ENCODE peak calls at places on chromosomes 1 and 21, in eight cellular contexts. E is HFFc6; Z is GM04503; G is fibroblast of lung; L is EL; R is WTC11; A is astrocyte of the cerebellum; U is stimulated activated CD8-positive, alpha-beta memory T cell treated with anti-CD3 and anti-CD28 coated beads, Interleukin-15, amount 100 ng/mL, for 24 hours. M is an unnamed sample.
A peak's percentile ranks its signal among the peaks of the same experiment; 100 is the strongest.

GRCh38 chr1:151801846-151802245 is 3.4 kb downstream of the LINGO4 start:
- DNase-seq in E (no peak), Z (no peak), G (no peak), L (no peak), R (no peak), A (no peak), U (no peak), M (no peak)

GRCh38 chr1:56456426-56457101 is 122.8 kb downstream of the PLPP3 start:
- DNase-seq in E (no peak), Z (no peak), G (no peak), L (peak; percentile 66), R (no peak), A (no peak), U (no peak), M (peak; percentile 42)

GRCh38 chr1:42962641-42963377 is 4.1 kb upstream of the SLC2A1 start:
- DNase-seq in E (peak; percentile 31), Z (no peak), G (peak; percentile 76), L (peak; percentile 46), R (peak; percentile 85), A (no peak), U (no peak), M (peak; percentile 76)

GRCh38 chr21:17454315-17455027 is 58.4 kb upstream of the CXADR start:
- DNase-seq in E (peak; percentile 98), Z (peak; percentile 55), G (peak; percentile 88), L (peak; percentile 88), R (peak; percentile 90), A (peak; percentile 37), U (peak; percentile 15), M (no peak)

GRCh38 chr1:111422546-111423391 is 4.8 kb downstream of the OVGP1 start:
- DNase-seq in E (no peak), Z (no peak), G (no peak), L (peak; percentile 49), R (no peak), A (no peak), U (no peak), M (peak; percentile 81)

GRCh38 chr21:35316933-35317332 is 267.8 kb upstream of the RUNX1 start:
- DNase-seq in E (no peak), Z (no peak), G (peak; percentile 33), L (peak; percentile 19), R (no peak), A (no peak), U (no peak), M (no peak)

GRCh38 chr21:39124852-39125251 is 58.4 kb downstream of the PSMG1 start:
- DNase-seq in E (no peak), Z (no peak), G (no peak), L (no peak), R (no peak), A (no peak), U (no peak), M (no peak)

GRCh38 chr1:85652327-85652726 is 55.9 kb downstream of the ZNHIT6 start:
- DNase-seq in E (no peak), Z (no peak), G (no peak), L (no peak), R (no peak), A (no peak), U (no peak), M (no peak)

GRCh38 chr1:2611621-2612437 is 21.0 kb downstream of the MMEL1 start:
- DNase-seq in E (no peak), Z (no peak), G (no peak), L (no peak), R (no peak), A (no peak), U (no peak), M (no peak)

GRCh38 chr1:223421676-223422075 is 28.5 kb downstream of the CCDC185 start:
- DNase-seq in E (no peak), Z (no peak), G (no peak), L (no peak), R (no peak), A (no peak), U (no peak), M (no peak)

M was measured in mucosa of gallbladder.